ENCODE peak calls at places on chromosome 11, in five cellular contexts. Q, Y, X, R and L are unnamed samples.

GRCh38 chr11:79472736-79473536 is 32.1 kb upstream of the TENM4 start:
- DNase-seq in X (no peak), Q (no peak), R (no peak), Y (no peak), L (no peak)

GRCh38 chr11:6468712-6469495 is 4.8 kb downstream of the TRIM3 start:
- DNase-seq in Y (peak), R (peak), X (peak), Q (no peak), L (peak)

GRCh38 chr11:64507832-64508375 is 83.1 kb upstream of the SLC22A12 start:
- DNase-seq in R (no peak), X (no peak), Y (no peak), Q (no peak), L (no peak)

GRCh38 chr11:86160546-86161149 is 83.9 kb upstream of the EED start:
- DNase-seq in Q (no peak), Y (no peak), R (peak), X (peak), L (no peak)

GRCh38 chr11:119635041-119635745 is 93.8 kb downstream of the NECTIN1 start:
- DNase-seq in R (no peak), Y (no peak), Q (no peak), X (no peak), L (no peak)

GRCh38 chr11:102168483-102168882 is 58.2 kb downstream of the YAP1 start:
- DNase-seq in X (no peak), Q (no peak), R (no peak), Y (no peak), L (no peak)

GRCh38 chr11:5626191-5626590 is 1.4 kb downstream of the TRIM34 start:
- DNase-seq in Q (no peak), R (no peak), X (no peak), Y (no peak), L (no peak)

GRCh38 chr11:117898059-117898458 is 21.6 kb upstream of the FXYD6 start:
- DNase-seq in Y (no peak), Q (no peak), R (peak), X (no peak), L (no peak)

GRCh38 chr11:73236879-73237278 is 18.8 kb downstream of the P2RY2 start:
- DNase-seq in Q (no peak), R (peak), Y (peak), X (no peak), L (no peak)

GRCh38 chr11:17156283-17156682 is 51.5 kb downstream of the PIK3C2A start:
- DNase-seq in Q (no peak), X (no peak), R (no peak), Y (no peak), L (no peak)

GRCh38 chr11:77589521-77590193 is at the start of gene AQP11:
- DNase-seq in Y (peak), Q (peak), R (peak), X (peak), L (peak)

GRCh38 chr11:35811783-35812182 is 132.1 kb upstream of the LDLRAD3 start:
- DNase-seq in X (no peak), Y (no peak), Q (no peak), R (no peak), L (no peak)

GRCh38 chr11:112364962-112365481 is 104.4 kb upstream of the PLET1 start:
- DNase-seq in Y (no peak), R (no peak), X (peak), Q (peak), L (no peak)

GRCh38 chr11:86069408-86070086 is 663 bp upstream of the PICALM start:
- DNase-seq in Q (peak), X (peak), Y (no peak), R (no peak), L (no peak)

GRCh38 chr11:469684-470667 is 19.9 kb downstream of the PTDSS2 start:
- DNase-seq in X (peak), R (no peak), Y (no peak), Q (peak), L (no peak)

GRCh38 chr11:31640611-31641010 is 131.0 kb downstream of the ELP4 start:
- DNase-seq in X (no peak), Q (no peak), Y (no peak), R (no peak), L (no peak)

GRCh38 chr11:68848429-68848828 is 6.7 kb upstream of the CPT1A start:
- DNase-seq in Y (no peak), X (no peak), R (no peak), Q (no peak), L (no peak)

GRCh38 chr11:69220581-69221051 is 64.9 kb downstream of the SMIM38 start:
- DNase-seq in X (no peak), R (no peak), Y (no peak), Q (no peak), L (no peak)

GRCh38 chr11:95256204-95256819 is 25.3 kb upstream of the SESN3 start:
- DNase-seq in X (no peak), Y (no peak), Q (no peak), R (no peak), L (no peak)

GRCh38 chr11:66866420-66867010 is 9.7 kb downstream of the LRFN4 start:
- DNase-seq in Q (no peak), X (no peak), Y (no peak), R (no peak), L (no peak)

GRCh38 chr11:73350908-73351636 is 25.1 kb upstream of the RELT start:
- DNase-seq in Y (peak), X (peak), Q (peak), R (peak), L (peak)

GRCh38 chr11:118618115-118618990 is 10.9 kb downstream of the PHLDB1 start:
- DNase-seq in Q (no peak), R (no peak), Y (peak), X (peak), L (peak)

GRCh38 chr11:44746894-44747293 is 20.1 kb downstream of the TSPAN18 start:
- DNase-seq in X (no peak), R (no peak), Q (no peak), Y (peak), L (no peak)

GRCh38 chr11:71201936-71202597 is 50.3 kb downstream of the SHANK2 start:
- DNase-seq in R (no peak), Q (no peak), Y (no peak), X (no peak), L (no peak)

GRCh38 chr11:44573333-44573732 is 7.9 kb downstream of the CD82 start:
- DNase-seq in R (no peak), X (no peak), Y (no peak), Q (no peak), L (no peak)

GRCh38 chr11:106520146-106520912 is 442.9 kb downstream of the AASDHPPT start:
- DNase-seq in X (no peak), R (no peak), Q (no peak), Y (no peak), L (no peak)